ENCODE peak calls at places on chromosomes 13 and 19, in four cellular contexts. J is neural crest cell, B is heart left ventricle, T is GM12865. L is an unnamed sample.

GRCh38 chr13:62360609-62361008 is 945.0 kb upstream of the PCDH20 start:
- DNase-seq in J (no peak), B (no peak), T (no peak), L (no peak)

GRCh38 chr19:41882568-41883462 is at the start of gene ARHGEF1:
- DNase-seq in J (no peak), B (peak), T (peak), L (peak)

GRCh38 chr19:18349524-18350128 is 9.2 kb downstream of the PGPEP1 start:
- DNase-seq in J (peak), B (peak), T (peak), L (peak)

GRCh38 chr13:59103004-59103768 is 1060.5 kb downstream of the DIAPH3 start:
- DNase-seq in J (no peak), B (no peak), T (no peak), L (no peak)

GRCh38 chr13:112562254-112562653 is 25.7 kb downstream of the TUBGCP3 start:
- DNase-seq in J (no peak), B (no peak), T (no peak), L (no peak)

GRCh38 chr19:29779921-29780320 is 31.9 kb upstream of the CCNE1 start:
- DNase-seq in J (no peak), B (no peak), T (peak), L (no peak)

GRCh38 chr19:38277969-38278680 is 13.8 kb downstream of the SPINT2 start:
- DNase-seq in J (no peak), B (peak), T (no peak), L (no peak)

GRCh38 chr13:85853161-85853894 is 54.1 kb upstream of the SLITRK6 start:
- DNase-seq in J (no peak), B (no peak), T (no peak), L (no peak)

GRCh38 chr13:20927858-20928257 is 25.3 kb upstream of the XPO4 start:
- DNase-seq in J (no peak), B (no peak), T (no peak), L (no peak)

GRCh38 chr13:20923272-20923671 is 20.7 kb upstream of the XPO4 start:
- DNase-seq in J (no peak), B (no peak), T (no peak), L (no peak)

GRCh38 chr13:20921572-20921971 is 19.0 kb upstream of the XPO4 start:
- DNase-seq in J (no peak), B (no peak), T (no peak), L (no peak)

GRCh38 chr13:20924758-20925394 is 22.3 kb upstream of the XPO4 start:
- DNase-seq in J (peak), B (peak), T (peak), L (peak)
- TF ChIP-seq CTCF in J (peak), B (peak), T (peak), L (peak)

GRCh38 chr19:47436712-47437401 is 17.5 kb upstream of the MEIS3 start:
- DNase-seq in J (peak), B (peak), T (peak), L (peak)
- TF ChIP-seq CTCF in J (peak), B (peak), T (peak), L (peak)

DNA sequence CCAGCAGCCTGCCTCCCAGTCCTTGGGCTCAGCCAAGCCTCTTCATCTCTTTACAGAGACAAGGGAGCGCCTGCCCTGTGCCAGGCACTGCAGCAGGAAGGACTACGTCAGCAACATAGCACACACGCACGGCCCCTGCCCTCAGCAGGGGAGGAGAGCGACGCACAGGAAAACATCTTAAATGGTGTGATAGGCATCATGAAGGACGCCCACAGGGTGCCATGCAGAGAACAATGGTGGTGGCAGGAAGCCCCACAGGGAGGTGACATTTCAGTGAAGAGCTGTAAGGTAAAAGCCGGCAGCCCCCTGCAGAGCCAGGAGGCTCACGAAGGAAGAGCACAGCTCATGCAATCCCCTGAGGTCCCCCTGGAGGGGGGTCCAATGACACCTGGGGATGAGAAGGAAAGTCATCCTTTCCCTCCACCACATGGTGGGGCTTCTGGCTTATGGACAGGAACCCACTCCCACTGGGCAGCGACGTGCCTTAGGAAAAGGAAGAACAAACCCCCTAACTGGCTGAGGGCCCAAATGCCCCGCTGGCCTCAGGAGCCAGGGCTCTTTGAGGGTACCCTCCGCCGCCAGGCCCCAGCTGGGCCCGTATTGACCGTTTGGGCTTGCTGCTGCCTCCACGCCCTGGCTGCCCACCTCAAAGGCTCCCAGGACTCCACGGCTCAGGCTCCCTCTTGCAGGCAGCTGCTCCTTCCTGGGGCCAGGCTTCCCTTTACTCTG is 37.3 kb upstream of the C13orf42 start:
- DNase-seq in J (no peak), B (no peak), T (no peak), L (no peak)
- TF ChIP-seq CTCF in J (no peak), B (no peak), T (no peak), L (no peak)

GRCh38 chr13:99196466-99197256 is 4.0 kb upstream of the UBAC2 start:
- DNase-seq in J (no peak), B (no peak), T (peak), L (no peak)
- TF ChIP-seq CTCF in J (peak), B (no peak), T (peak), L (no peak)

DNA sequence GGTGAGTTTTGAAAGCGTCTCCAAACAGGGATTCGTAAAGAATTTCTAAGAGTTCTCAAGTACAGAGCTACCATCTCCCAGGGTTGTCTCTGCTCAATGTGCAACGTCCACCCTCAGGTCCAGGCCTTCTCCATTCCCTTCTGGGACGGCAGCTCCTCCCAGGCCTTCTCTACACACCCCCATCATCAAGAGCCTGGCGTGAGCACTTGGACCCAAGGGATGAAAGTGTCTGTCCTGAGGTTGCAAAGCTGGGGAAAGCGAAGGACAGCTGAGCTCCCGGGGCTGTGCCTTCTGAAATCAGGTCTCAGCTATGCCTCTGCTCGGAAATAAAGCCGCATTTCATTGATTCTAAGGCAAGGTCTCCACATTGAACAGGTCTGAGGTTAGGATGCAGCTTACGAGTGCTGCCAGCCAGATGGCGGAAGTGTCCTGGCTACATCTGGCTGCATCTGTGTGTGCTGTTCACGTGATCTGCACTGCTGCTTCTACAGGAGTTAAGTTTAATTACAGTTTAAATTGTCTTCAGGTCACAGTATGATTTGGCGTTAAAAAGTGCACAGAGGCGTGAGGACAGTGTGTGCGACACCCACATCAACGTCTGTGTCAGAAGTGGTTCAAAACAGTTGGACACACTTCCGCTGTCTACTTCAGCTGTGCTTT is 27.0 kb upstream of the MIER2 start:
- DNase-seq in J (no peak), B (no peak), T (no peak), L (no peak)
- TF ChIP-seq CTCF in J (no peak), B (no peak), T (no peak), L (no peak)

DNA sequence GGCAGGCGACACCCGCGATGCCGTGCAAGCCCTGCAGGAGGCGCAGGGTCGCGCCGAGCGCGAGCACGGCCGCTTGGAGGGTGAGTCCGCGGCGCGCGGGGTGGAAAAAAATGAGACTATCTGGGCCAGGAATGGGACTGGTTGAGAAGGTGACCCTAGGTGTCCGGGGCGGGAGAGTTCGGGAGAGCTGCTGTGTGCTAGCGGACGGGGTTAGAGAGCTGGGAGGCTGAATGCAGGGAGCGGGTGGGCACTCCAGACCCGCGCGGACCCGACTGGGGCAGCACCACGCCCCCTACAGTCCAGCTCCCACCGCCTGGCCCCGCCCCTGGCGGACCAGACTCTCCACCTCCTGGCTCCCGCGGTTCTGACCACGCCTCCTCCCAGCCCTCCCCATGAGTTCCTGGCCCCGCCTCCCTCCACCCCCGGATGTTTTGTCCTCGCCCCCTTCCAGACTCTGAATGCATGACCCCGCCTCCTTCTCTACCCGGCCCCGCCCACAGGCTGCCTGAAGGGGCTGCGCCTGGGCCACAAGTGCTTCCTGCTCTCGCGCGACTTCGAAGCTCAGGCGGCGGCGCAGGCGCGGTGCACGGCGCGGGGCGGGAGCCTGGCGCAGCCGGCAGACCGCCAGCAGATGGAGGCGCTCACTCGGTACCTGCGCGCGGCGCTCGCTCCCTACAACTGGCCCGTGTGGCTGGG is 1.5 kb downstream of the CLEC11A start:
- DNase-seq in J (peak), B (peak), T (peak), L (peak)
- TF ChIP-seq CTCF in J (peak), B (peak), T (peak), L (peak)

DNA sequence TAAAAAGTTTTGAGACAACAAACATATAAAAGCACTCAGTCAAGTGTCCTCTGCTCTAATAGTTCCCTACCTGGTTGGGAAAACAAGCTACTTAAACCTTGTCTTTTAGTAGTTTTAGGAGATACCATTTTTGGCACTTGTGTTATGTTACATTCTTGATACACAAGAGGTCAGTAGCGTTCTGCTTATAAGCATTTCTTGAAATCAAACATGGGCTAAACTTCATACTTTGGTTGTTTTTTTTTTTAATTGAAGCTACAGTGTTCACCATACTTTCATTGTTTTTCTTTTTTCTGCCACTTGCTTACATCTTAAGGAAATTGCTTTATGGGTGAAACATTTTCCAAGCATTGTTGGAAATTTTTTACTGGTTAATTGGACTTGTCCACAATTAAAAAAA is 12.9 kb downstream of the NHLRC3 start:
- DNase-seq in J (no peak), B (no peak), T (peak), L (peak)
- TF ChIP-seq CTCF in J (peak), B (peak), T (peak), L (peak)

L was measured in GM13976.